ENCODE peak calls at places on chromosomes 7 and 10, in five cellular contexts. K is lung, X is body of pancreas, N is foreskin fibroblast, F is fibroblast of pulmonary artery. W is an unnamed sample.

GRCh38 chr7:19215421-19215820 is 70.2 kb upstream of the FERD3L start:
- DNase-seq in K (no peak), X (no peak), N (peak), F (peak), W (no peak)

GRCh38 chr10:28241766-28242399 is 61.0 kb downstream of the MPP7 start:
- DNase-seq in K (no peak), X (peak), N (peak), F (peak), W (no peak)

GRCh38 chr7:38660427-38661099 is 29.4 kb upstream of the AMPH start:
- DNase-seq in K (no peak), X (peak), N (peak), F (peak), W (no peak)

GRCh38 chr10:21293518-21294356 is 231.7 kb downstream of the SKIDA1 start:
- DNase-seq in K (no peak), X (no peak), N (peak), F (peak), W (no peak)

GRCh38 chr10:62779487-62780248 is 24.9 kb upstream of the ADO start:
- DNase-seq in K (no peak), X (peak), N (peak), F (peak), W (no peak)

GRCh38 chr10:35236739-35237138 is 99.6 kb upstream of the CCNY start:
- DNase-seq in K (no peak), X (no peak), N (peak), F (peak), W (no peak)

GRCh38 chr7:16634292-16634738 is 11.2 kb downstream of the ANKMY2 start:
- DNase-seq in K (no peak), X (no peak), N (no peak), F (peak), W (no peak)

GRCh38 chr7:38629621-38630020 is 1.6 kb downstream of the AMPH start:
- DNase-seq in K (no peak), X (no peak), N (no peak), F (no peak), W (no peak)

GRCh38 chr10:98240524-98240923 is 27.5 kb downstream of the LOXL4 start:
- DNase-seq in K (no peak), X (no peak), N (no peak), F (no peak), W (no peak)

GRCh38 chr10:77552252-77552651 is 85.4 kb downstream of the KCNMA1 start:
- DNase-seq in K (no peak), X (no peak), N (no peak), F (no peak), W (peak)

GRCh38 chr7:519429-519973 is at the start of gene PDGFA:
- DNase-seq in K (no peak), X (peak), N (peak), F (peak), W (no peak)

GRCh38 chr7:157516311-157516710 is 179.5 kb downstream of the DNAJB6 start:
- DNase-seq in K (no peak), X (no peak), N (no peak), F (no peak), W (peak)

GRCh38 chr10:24209946-24210491 is 1.1 kb downstream of the KIAA1217 start:
- DNase-seq in K (no peak), X (peak), N (peak), F (peak), W (no peak)

GRCh38 chr7:51328351-51328801 is 11.8 kb upstream of the COBL start:
- DNase-seq in K (no peak), X (peak), N (no peak), F (no peak), W (no peak)

GRCh38 chr10:52653510-52653909 is 119.1 kb downstream of the MBL2 start:
- DNase-seq in K (no peak), X (no peak), N (peak), F (no peak), W (no peak)

GRCh38 chr7:23530355-23530754 is 1.4 kb downstream of the TRA2A start:
- DNase-seq in K (no peak), X (peak), N (peak), F (peak), W (no peak)

GRCh38 chr10:33229944-33230267 is 104.6 kb downstream of the NRP1 start:
- DNase-seq in K (no peak), X (no peak), N (no peak), F (no peak), W (no peak)

GRCh38 chr7:137475966-137476365 is 132.4 kb upstream of the PTN start:
- DNase-seq in K (no peak), X (no peak), N (no peak), F (peak), W (no peak)

GRCh38 chr7:83468251-83468739 is 180.6 kb downstream of the SEMA3E start:
- DNase-seq in K (peak), X (peak), N (peak), F (peak), W (no peak)

GRCh38 chr10:97686301-97686961 is 610 bp downstream of the AVPI1 start:
- DNase-seq in K (no peak), X (no peak), N (no peak), F (peak), W (no peak)

GRCh38 chr7:47391726-47392125 is 190.2 kb downstream of the TNS3 start:
- DNase-seq in K (no peak), X (no peak), N (no peak), F (no peak), W (peak)

GRCh38 chr10:42769173-42769572 is 13.4 kb upstream of the BMS1 start:
- DNase-seq in K (no peak), X (no peak), N (no peak), F (no peak), W (no peak)

GRCh38 chr10:85043207-85043606 is 714.8 kb downstream of the CCSER2 start:
- DNase-seq in K (no peak), X (no peak), N (no peak), F (no peak), W (no peak)

GRCh38 chr7:1810961-1811849 is 141.1 kb downstream of the ELFN1 start:
- DNase-seq in K (no peak), X (no peak), N (peak), F (peak), W (no peak)

GRCh38 chr7:101232141-101232821 is 5.3 kb downstream of the CLDN15 start:
- DNase-seq in K (peak), X (peak), N (peak), F (no peak), W (no peak)

GRCh38 chr10:71850021-71850744 is 868 bp downstream of the PSAP start:
- DNase-seq in K (no peak), X (no peak), N (no peak), F (no peak), W (no peak)

GRCh38 chr7:1956611-1957470 is 275.9 kb downstream of the MAD1L1 start:
- DNase-seq in K (no peak), X (no peak), N (no peak), F (no peak), W (no peak)

DNA sequence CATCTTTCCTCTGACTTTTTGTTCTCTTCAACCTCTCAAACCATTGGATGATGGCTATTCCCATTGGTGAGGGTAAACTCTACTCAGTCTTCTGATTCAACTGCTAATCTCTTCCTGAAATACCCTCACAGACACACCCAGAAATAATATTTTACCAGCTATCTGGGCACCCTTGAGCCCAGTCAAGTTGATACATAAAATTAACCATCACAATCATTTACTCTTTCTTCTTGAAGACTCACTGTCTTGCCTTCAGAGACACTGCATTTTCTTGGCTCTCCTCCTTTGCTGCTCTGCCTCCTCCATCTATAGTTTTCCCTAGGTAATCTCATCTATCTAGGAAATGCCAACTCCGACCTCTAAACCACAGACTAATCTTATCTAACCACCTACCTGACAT is 12.6 kb upstream of the PRRT4 start:
- DNase-seq in K (no peak), X (no peak), N (no peak), F (no peak), W (no peak)
- H3K4me3 ChIP-seq in K (no peak), X (no peak), N (no peak), F (no peak), W (no peak)

GRCh38 chr7:111081553-111081952 is 9.4 kb upstream of the LRRN3 start:
- DNase-seq in K (no peak), X (no peak), N (no peak), F (no peak), W (no peak)
- H3K4me3 ChIP-seq in K (no peak), X (no peak), N (no peak), F (no peak), W (no peak)

GRCh38 chr7:44121761-44122420 is 1.5 kb downstream of the POLD2 start:
- DNase-seq in K (no peak), X (no peak), N (no peak), F (no peak), W (no peak)
- H3K4me3 ChIP-seq in K (no peak), X (no peak), N (no peak), F (no peak), W (no peak)

GRCh38 chr10:102554531-102554930 is 50.8 kb downstream of the SUFU start:
- DNase-seq in K (no peak), X (no peak), N (no peak), F (no peak), W (no peak)
- H3K4me3 ChIP-seq in K (no peak), X (no peak), N (no peak), F (no peak), W (no peak)

GRCh38 chr10:70362357-70362756 is 20.1 kb downstream of the LRRC20 start:
- DNase-seq in K (no peak), X (no peak), N (no peak), F (no peak), W (no peak)

GRCh38 chr10:70363292-70363691 is 19.1 kb downstream of the LRRC20 start:
- DNase-seq in K (no peak), X (no peak), N (no peak), F (no peak), W (no peak)

GRCh38 chr10:70367195-70367796 is 15.1 kb downstream of the LRRC20 start:
- DNase-seq in K (no peak), X (no peak), N (peak), F (peak), W (no peak)

GRCh38 chr10:70364001-70364771 is 18.2 kb downstream of the LRRC20 start:
- DNase-seq in K (peak), X (peak), N (peak), F (peak), W (peak)

DNA sequence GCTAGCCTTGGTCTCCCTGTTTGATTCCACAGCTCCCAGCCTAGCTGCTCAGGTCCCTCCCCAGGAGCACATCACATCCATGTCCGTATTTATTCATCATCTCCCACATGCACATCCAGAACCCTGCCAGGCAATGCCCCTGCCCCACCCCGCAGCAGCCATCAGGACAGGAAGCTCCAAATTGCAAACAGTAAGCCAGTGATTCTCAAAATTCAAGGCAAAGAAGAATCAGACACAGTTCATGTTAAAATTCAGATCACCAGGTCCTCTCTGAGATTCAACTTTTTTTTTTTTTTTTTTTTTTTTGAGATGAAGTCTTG is 17.7 kb downstream of the LRRC20 start:
- DNase-seq in K (no peak), X (no peak), N (no peak), F (no peak), W (no peak)
- H3K4me3 ChIP-seq in K (no peak), X (no peak), N (no peak), F (no peak), W (peak)

DNA sequence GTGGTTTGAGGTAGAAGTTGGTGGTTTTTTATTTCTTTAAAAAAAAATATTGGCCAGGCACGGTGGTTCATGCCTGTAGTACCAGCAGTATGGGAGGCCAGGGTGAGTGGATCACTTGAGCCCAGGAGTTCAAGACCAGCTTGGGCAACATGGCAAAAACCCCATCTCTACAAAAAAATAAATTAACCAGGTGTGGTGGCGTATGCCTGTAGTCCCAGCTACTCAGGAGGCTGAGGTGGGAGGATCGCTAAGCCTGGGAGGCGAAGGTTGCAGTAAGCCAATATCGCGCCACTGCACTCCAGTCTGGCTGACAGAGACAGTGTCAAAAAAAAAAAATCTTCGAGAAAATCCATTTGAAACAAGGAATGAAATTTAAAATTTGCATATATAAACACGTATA is 1.1 kb downstream of the IL2RA start:
- DNase-seq in K (no peak), X (no peak), N (no peak), F (no peak), W (no peak)
- H3K4me3 ChIP-seq in K (no peak), X (no peak), N (no peak), F (no peak), W (no peak)

GRCh38 chr7:64888561-64888900 is 14.5 kb upstream of the ZNF273 start:
- DNase-seq in K (no peak), X (no peak), N (peak), F (peak), W (no peak)
- H3K4me3 ChIP-seq in K (peak), X (peak), N (peak), F (peak), W (peak)

DNA sequence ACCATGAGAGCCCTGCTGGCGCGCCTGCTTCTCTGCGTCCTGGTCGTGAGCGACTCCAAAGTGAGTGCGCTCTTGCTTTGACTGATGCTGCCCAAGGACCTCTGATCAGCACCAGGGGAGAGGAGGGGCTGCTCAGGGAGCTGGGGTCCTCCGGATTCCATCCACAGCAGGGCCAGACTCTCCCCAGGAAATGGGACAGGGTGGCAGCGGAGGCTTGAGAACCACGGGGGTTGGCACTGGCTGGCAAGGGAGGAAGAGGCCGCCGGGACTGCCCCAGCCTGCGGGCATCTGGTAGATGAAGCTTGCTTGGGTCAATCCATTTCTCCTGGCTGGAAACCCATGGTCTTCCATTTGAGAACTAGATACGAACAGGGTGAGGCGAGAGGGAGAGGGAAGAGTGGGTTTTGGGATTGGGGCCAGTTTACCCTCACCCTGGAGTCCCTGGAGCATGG is 647 bp downstream of the PLAU start:
- DNase-seq in K (no peak), X (no peak), N (no peak), F (no peak), W (no peak)
- H3K4me3 ChIP-seq in K (peak), X (peak), N (peak), F (peak), W (peak)

DNA sequence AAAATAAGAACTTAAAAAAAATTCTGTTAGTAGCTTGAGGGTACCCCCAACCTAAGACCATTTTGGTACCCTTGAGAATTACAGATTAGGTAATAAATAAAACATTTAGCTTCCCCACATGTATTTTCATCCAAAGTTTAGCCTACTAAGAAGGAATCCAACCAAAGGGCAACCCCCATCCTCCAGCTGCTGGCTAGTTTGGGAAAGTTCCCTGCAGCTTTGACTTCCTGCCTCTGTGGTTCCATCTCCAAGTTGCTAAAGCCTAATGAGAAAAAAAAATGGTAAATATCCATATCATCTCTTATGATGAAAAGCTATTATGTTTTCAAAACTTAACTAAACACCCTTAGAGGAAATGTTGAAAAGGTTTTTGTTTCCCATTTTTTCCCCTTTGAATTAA is 547.2 kb downstream of the ANKRD7 start:
- DNase-seq in K (no peak), X (no peak), N (no peak), F (no peak), W (no peak)
- H3K4me3 ChIP-seq in K (no peak), X (no peak), N (no peak), F (no peak), W (no peak)